ENCODE peak calls at places on chromosome 6, in nine cellular contexts. One of them, this sample, is unnamed.

GRCh38 chr6:143536461-143536865 is 24.9 kb upstream of the FUCA2 start:
- DNase-seq in GM23338: peak; percentile 56
- DNase-seq in spleen: peak; percentile 91
- DNase-seq in H1: peak; percentile 75
- DNase-seq in heart left ventricle: peak; percentile 57
- DNase-seq in psoas muscle: peak; percentile 57
- DNase-seq in left ventricle myocardium inferior: peak; percentile 55
- DNase-seq in left lung: peak; percentile 94
- DNase-seq in tibial nerve: no peak
- DNase-seq in this sample: peak; percentile 70

GRCh38 chr6:7033202-7033601 is 74.6 kb upstream of the RREB1 start:
- DNase-seq in heart left ventricle: peak; percentile 43
- DNase-seq in GM23338: no peak
- DNase-seq in spleen: no peak
- DNase-seq in left lung: no peak
- DNase-seq in psoas muscle: no peak
- DNase-seq in left ventricle myocardium inferior: no peak
- DNase-seq in H1: no peak
- DNase-seq in tibial nerve: no peak
- DNase-seq in this sample: no peak

GRCh38 chr6:163667372-163668060 is 253.0 kb downstream of the QKI start:
- DNase-seq in heart left ventricle: peak; percentile 50
- DNase-seq in GM23338: no peak
- DNase-seq in tibial nerve: peak; percentile 83
- DNase-seq in left ventricle myocardium inferior: no peak
- DNase-seq in left lung: no peak
- DNase-seq in spleen: peak; percentile 83
- DNase-seq in H1: peak; percentile 16
- DNase-seq in psoas muscle: no peak
- DNase-seq in this sample: peak; percentile 62

GRCh38 chr6:82246802-82247633 is 526 bp downstream of the IBTK start:
- DNase-seq in GM23338: peak; percentile 87
- DNase-seq in tibial nerve: peak; percentile 52
- DNase-seq in psoas muscle: peak; percentile 79
- DNase-seq in spleen: no peak
- DNase-seq in H1: no peak
- DNase-seq in left lung: peak; percentile 88
- DNase-seq in heart left ventricle: peak; percentile 74
- DNase-seq in left ventricle myocardium inferior: peak; percentile 57
- DNase-seq in this sample: no peak

GRCh38 chr6:110102411-110102810 is 77.1 kb downstream of the WASF1 start:
- DNase-seq in heart left ventricle: no peak
- DNase-seq in H1: no peak
- DNase-seq in psoas muscle: no peak
- DNase-seq in GM23338: no peak
- DNase-seq in left lung: no peak
- DNase-seq in tibial nerve: no peak
- DNase-seq in left ventricle myocardium inferior: no peak
- DNase-seq in spleen: no peak
- DNase-seq in this sample: no peak

GRCh38 chr6:80143312-80143960 is 37.0 kb downstream of the BCKDHB start:
- DNase-seq in tibial nerve: peak; percentile 85
- DNase-seq in H1: no peak
- DNase-seq in heart left ventricle: peak; percentile 69
- DNase-seq in spleen: no peak
- DNase-seq in psoas muscle: no peak
- DNase-seq in left ventricle myocardium inferior: peak; percentile 37
- DNase-seq in GM23338: no peak
- DNase-seq in left lung: no peak
- DNase-seq in this sample: peak; percentile 84

GRCh38 chr6:108810057-108810643 is 38.1 kb upstream of the ARMC2 start:
- DNase-seq in psoas muscle: no peak
- DNase-seq in left ventricle myocardium inferior: no peak
- DNase-seq in tibial nerve: no peak
- DNase-seq in left lung: no peak
- DNase-seq in spleen: no peak
- DNase-seq in H1: no peak
- DNase-seq in heart left ventricle: no peak
- DNase-seq in GM23338: no peak
- DNase-seq in this sample: no peak

GRCh38 chr6:144195671-144196070 is 45.4 kb downstream of the STX11 start:
- DNase-seq in left lung: no peak
- DNase-seq in left ventricle myocardium inferior: no peak
- DNase-seq in psoas muscle: no peak
- DNase-seq in spleen: no peak
- DNase-seq in H1: no peak
- DNase-seq in GM23338: no peak
- DNase-seq in tibial nerve: no peak
- DNase-seq in heart left ventricle: no peak
- DNase-seq in this sample: no peak

GRCh38 chr6:168676552-168677317 is 235.8 kb downstream of the SMOC2 start:
- DNase-seq in spleen: no peak
- DNase-seq in heart left ventricle: no peak
- DNase-seq in left ventricle myocardium inferior: no peak
- DNase-seq in psoas muscle: no peak
- DNase-seq in tibial nerve: no peak
- DNase-seq in left lung: no peak
- DNase-seq in GM23338: no peak
- DNase-seq in H1: peak; percentile 30
- DNase-seq in this sample: no peak

GRCh38 chr6:22940571-22941290 is 371.4 kb downstream of the HDGFL1 start:
- DNase-seq in spleen: no peak
- DNase-seq in left lung: no peak
- DNase-seq in psoas muscle: no peak
- DNase-seq in tibial nerve: no peak
- DNase-seq in GM23338: no peak
- DNase-seq in heart left ventricle: no peak
- DNase-seq in left ventricle myocardium inferior: no peak
- DNase-seq in H1: no peak
- DNase-seq in this sample: no peak

GRCh38 chr6:33297406-33297955 is 1.3 kb downstream of the RGL2 start:
- DNase-seq in tibial nerve: no peak
- DNase-seq in spleen: peak; percentile 87
- DNase-seq in heart left ventricle: no peak
- DNase-seq in GM23338: peak; percentile 90
- DNase-seq in psoas muscle: peak; percentile 69
- DNase-seq in left ventricle myocardium inferior: no peak
- DNase-seq in H1: peak; percentile 91
- DNase-seq in left lung: peak; percentile 86
- DNase-seq in this sample: peak; percentile 76

GRCh38 chr6:134217516-134218140 is 100.3 kb downstream of the SGK1 start:
- DNase-seq in heart left ventricle: no peak
- DNase-seq in psoas muscle: no peak
- DNase-seq in spleen: no peak
- DNase-seq in H1: no peak
- DNase-seq in left ventricle myocardium inferior: no peak
- DNase-seq in left lung: no peak
- DNase-seq in tibial nerve: no peak
- DNase-seq in GM23338: no peak
- DNase-seq in this sample: no peak

GRCh38 chr6:9126845-9127560 is 691.7 kb upstream of the SLC35B3 start:
- DNase-seq in GM23338: no peak
- DNase-seq in heart left ventricle: no peak
- DNase-seq in spleen: no peak
- DNase-seq in left ventricle myocardium inferior: no peak
- DNase-seq in tibial nerve: no peak
- DNase-seq in left lung: no peak
- DNase-seq in H1: no peak
- DNase-seq in psoas muscle: no peak
- DNase-seq in this sample: no peak

GRCh38 chr6:9292975-9293374 is 857.6 kb upstream of the SLC35B3 start:
- DNase-seq in left lung: no peak
- DNase-seq in H1: no peak
- DNase-seq in heart left ventricle: no peak
- DNase-seq in spleen: no peak
- DNase-seq in tibial nerve: no peak
- DNase-seq in psoas muscle: no peak
- DNase-seq in GM23338: no peak
- DNase-seq in left ventricle myocardium inferior: no peak
- DNase-seq in this sample: no peak

GRCh38 chr6:137892271-137892708 is 25.2 kb downstream of the TNFAIP3 start:
- DNase-seq in psoas muscle: no peak
- DNase-seq in GM23338: no peak
- DNase-seq in left ventricle myocardium inferior: no peak
- DNase-seq in H1: no peak
- DNase-seq in heart left ventricle: no peak
- DNase-seq in left lung: no peak
- DNase-seq in tibial nerve: no peak
- DNase-seq in spleen: no peak
- DNase-seq in this sample: no peak

GRCh38 chr6:163395786-163396185 is 18.7 kb upstream of the QKI start:
- DNase-seq in psoas muscle: no peak
- DNase-seq in H1: no peak
- DNase-seq in GM23338: no peak
- DNase-seq in heart left ventricle: no peak
- DNase-seq in spleen: no peak
- DNase-seq in left lung: no peak
- DNase-seq in tibial nerve: no peak
- DNase-seq in left ventricle myocardium inferior: no peak
- DNase-seq in this sample: no peak

GRCh38 chr6:34585512-34586045 is 29.4 kb upstream of the SPDEF start:
- DNase-seq in psoas muscle: no peak
- DNase-seq in left lung: no peak
- DNase-seq in left ventricle myocardium inferior: no peak
- DNase-seq in H1: no peak
- DNase-seq in spleen: no peak
- DNase-seq in heart left ventricle: no peak
- DNase-seq in tibial nerve: no peak
- DNase-seq in GM23338: no peak
- DNase-seq in this sample: peak; percentile 58

GRCh38 chr6:34132486-34133185 is 13.3 kb downstream of the GRM4 start:
- DNase-seq in psoas muscle: no peak
- DNase-seq in tibial nerve: no peak
- DNase-seq in spleen: no peak
- DNase-seq in H1: peak; percentile 91
- DNase-seq in GM23338: peak; percentile 88
- DNase-seq in left ventricle myocardium inferior: no peak
- DNase-seq in heart left ventricle: peak; percentile 47
- DNase-seq in left lung: no peak
- DNase-seq in this sample: no peak

GRCh38 chr6:161415302-161415855 is 141.5 kb upstream of the AGPAT4 start:
- DNase-seq in left ventricle myocardium inferior: no peak
- DNase-seq in H1: no peak
- DNase-seq in psoas muscle: no peak
- DNase-seq in spleen: peak; percentile 35
- DNase-seq in heart left ventricle: no peak
- DNase-seq in left lung: no peak
- DNase-seq in tibial nerve: no peak
- DNase-seq in GM23338: no peak
- DNase-seq in this sample: no peak

GRCh38 chr6:161418458-161418945 is 144.6 kb upstream of the AGPAT4 start:
- DNase-seq in heart left ventricle: no peak
- DNase-seq in left ventricle myocardium inferior: no peak
- DNase-seq in psoas muscle: no peak
- DNase-seq in H1: no peak
- DNase-seq in left lung: no peak
- DNase-seq in GM23338: peak; percentile 86
- DNase-seq in tibial nerve: peak; percentile 97
- DNase-seq in spleen: no peak
- DNase-seq in this sample: peak; percentile 29

GRCh38 chr6:161414800-161415199 is 140.9 kb upstream of the AGPAT4 start:
- DNase-seq in left ventricle myocardium inferior: no peak
- DNase-seq in H1: no peak
- DNase-seq in heart left ventricle: no peak
- DNase-seq in psoas muscle: no peak
- DNase-seq in GM23338: no peak
- DNase-seq in spleen: peak; percentile 30
- DNase-seq in left lung: no peak
- DNase-seq in tibial nerve: no peak
- DNase-seq in this sample: no peak

GRCh38 chr6:161414180-161414579 is 140.3 kb upstream of the AGPAT4 start:
- DNase-seq in GM23338: no peak
- DNase-seq in tibial nerve: no peak
- DNase-seq in heart left ventricle: peak; percentile 61
- DNase-seq in left lung: no peak
- DNase-seq in left ventricle myocardium inferior: peak; percentile 46
- DNase-seq in H1: no peak
- DNase-seq in spleen: no peak
- DNase-seq in psoas muscle: peak; percentile 62
- DNase-seq in this sample: no peak

GRCh38 chr6:161417712-161418457 is 144.0 kb upstream of the AGPAT4 start:
- DNase-seq in psoas muscle: peak; percentile 69
- DNase-seq in spleen: no peak
- DNase-seq in left lung: no peak
- DNase-seq in tibial nerve: peak; percentile 38
- DNase-seq in H1: no peak
- DNase-seq in heart left ventricle: peak; percentile 72
- DNase-seq in GM23338: peak; percentile 16
- DNase-seq in left ventricle myocardium inferior: peak; percentile 46
- DNase-seq in this sample: no peak
- H3K4me3 ChIP-seq in psoas muscle: no peak overlapping the region
- H3K4me3 ChIP-seq in spleen: no peak overlapping the region
- H3K4me3 ChIP-seq in left lung: no peak overlapping the region
- H3K4me3 ChIP-seq in tibial nerve: no peak overlapping the region
- H3K4me3 ChIP-seq in H1: no peak overlapping the region
- H3K4me3 ChIP-seq in heart left ventricle: no peak overlapping the region
- H3K4me3 ChIP-seq in GM23338: no peak overlapping the region
- H3K4me3 ChIP-seq in left ventricle myocardium inferior: no peak overlapping the region
- H3K4me3 ChIP-seq in this sample: no peak overlapping the region

DNA sequence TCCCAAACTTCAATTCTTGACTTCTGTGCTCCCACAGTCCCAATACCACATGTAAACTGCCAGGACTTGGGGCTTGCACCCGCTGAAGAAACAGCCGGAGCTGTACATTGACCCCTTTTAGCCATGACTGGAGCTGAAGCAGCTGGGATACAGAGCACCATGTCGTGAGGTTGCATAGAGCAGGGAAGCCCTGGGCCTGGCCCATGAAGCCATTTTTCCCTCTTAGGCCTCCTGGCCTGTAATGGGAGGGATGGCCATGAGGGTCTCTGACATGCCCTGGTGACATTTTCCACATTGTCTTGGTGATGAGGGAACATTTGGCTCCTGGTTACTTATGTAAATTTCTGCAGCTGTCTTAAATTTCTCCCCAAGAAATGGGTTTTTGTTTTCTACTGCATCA is 9.8 kb downstream of the RHAG start:
- DNase-seq in psoas muscle: no peak
- DNase-seq in GM23338: no peak
- DNase-seq in spleen: no peak
- DNase-seq in left lung: no peak
- DNase-seq in tibial nerve: no peak
- DNase-seq in H1: no peak
- DNase-seq in heart left ventricle: no peak
- DNase-seq in left ventricle myocardium inferior: no peak
- DNase-seq in this sample: no peak
- H3K27ac ChIP-seq in psoas muscle: no peak overlapping the region
- H3K27ac ChIP-seq in GM23338: no peak overlapping the region
- H3K27ac ChIP-seq in spleen: no peak overlapping the region
- H3K27ac ChIP-seq in left lung: no peak overlapping the region
- H3K27ac ChIP-seq in tibial nerve: no peak overlapping the region
- H3K27ac ChIP-seq in H1: no peak overlapping the region
- H3K27ac ChIP-seq in heart left ventricle: no peak overlapping the region
- H3K27ac ChIP-seq in left ventricle myocardium inferior: no peak overlapping the region
- H3K27ac ChIP-seq in this sample: no peak overlapping the region

GRCh38 chr6:119966484-119966883 is 616.9 kb upstream of the MAN1A1 start:
- DNase-seq in psoas muscle: peak; percentile 44
- DNase-seq in H1: peak; percentile 83
- DNase-seq in left ventricle myocardium inferior: no peak
- DNase-seq in left lung: peak; percentile 41
- DNase-seq in spleen: no peak
- DNase-seq in tibial nerve: no peak
- DNase-seq in GM23338: peak; percentile 89
- DNase-seq in heart left ventricle: no peak
- DNase-seq in this sample: no peak
- TF ChIP-seq CTCF in psoas muscle: no peak
- TF ChIP-seq CTCF in H1: peak; percentile 68
- TF ChIP-seq CTCF in left ventricle myocardium inferior: no peak
- TF ChIP-seq CTCF in left lung: no peak
- TF ChIP-seq CTCF in spleen: no peak
- TF ChIP-seq CTCF in tibial nerve: no peak
- TF ChIP-seq CTCF in GM23338: peak; percentile 86
- TF ChIP-seq CTCF in heart left ventricle: no peak
- TF ChIP-seq CTCF in this sample: no peak

GRCh38 chr6:150517175-150517574 is 82.5 kb upstream of the PLEKHG1 start:
- DNase-seq in tibial nerve: no peak
- DNase-seq in left ventricle myocardium inferior: no peak
- DNase-seq in psoas muscle: no peak
- DNase-seq in heart left ventricle: no peak
- DNase-seq in spleen: no peak
- DNase-seq in GM23338: no peak
- DNase-seq in H1: no peak
- DNase-seq in left lung: no peak
- DNase-seq in this sample: no peak
- H3K4me3 ChIP-seq in tibial nerve: no peak overlapping the region
- H3K4me3 ChIP-seq in left ventricle myocardium inferior: no peak overlapping the region
- H3K4me3 ChIP-seq in psoas muscle: no peak overlapping the region
- H3K4me3 ChIP-seq in heart left ventricle: no peak overlapping the region
- H3K4me3 ChIP-seq in spleen: no peak overlapping the region
- H3K4me3 ChIP-seq in GM23338: no peak overlapping the region
- H3K4me3 ChIP-seq in H1: no peak overlapping the region
- H3K4me3 ChIP-seq in left lung: no peak overlapping the region
- H3K4me3 ChIP-seq in this sample: no peak overlapping the region